ENCODE peak calls at places on chromosome 6, in ten cellular contexts. B, U, O, T, S, V, K, R, I and L are unnamed samples.
A peak's percentile ranks its signal among the peaks of the same experiment; 100 is the strongest.

GRCh38 chr6:143583542-143584330 is 72.2 kb upstream of the FUCA2 start:
- DNase-seq in B (no peak), U (no peak), O (no peak), T (no peak), S (no peak), V (no peak), K (no peak), R (no peak), I (no peak), L (no peak)

GRCh38 chr6:128124713-128125112 is 223.9 kb upstream of the THEMIS start:
- DNase-seq in B (no peak), U (peak; percentile 61), O (no peak), T (no peak), S (no peak), V (peak; percentile 22), K (no peak), R (peak; percentile 34), I (no peak), L (no peak)

GRCh38 chr6:105624055-105624454 is 221.2 kb upstream of the PREP start:
- DNase-seq in B (no peak), U (no peak), O (no peak), T (no peak), S (no peak), V (no peak), K (no peak), R (no peak), I (no peak), L (no peak)

GRCh38 chr6:841569-841968 is 148.6 kb upstream of the EXOC2 start:
- DNase-seq in B (no peak), U (no peak), O (no peak), T (no peak), S (no peak), V (no peak), K (no peak), R (no peak), I (no peak), L (no peak)

GRCh38 chr6:163001341-163001740 is 273.6 kb downstream of the PACRG start:
- DNase-seq in B (no peak), U (peak; percentile 90), O (no peak), T (no peak), S (no peak), V (no peak), K (no peak), R (no peak), I (no peak), L (no peak)

GRCh38 chr6:144725731-144726522 is 440.8 kb downstream of the UTRN start:
- DNase-seq in B (peak; percentile 19), U (peak; percentile 57), O (peak; percentile 2), T (no peak), S (no peak), V (no peak), K (no peak), R (no peak), I (no peak), L (no peak)

GRCh38 chr6:35804996-35805736 is at the start of gene LHFPL5:
- DNase-seq in B (peak; percentile 67), U (peak; percentile 24), O (peak; percentile 17), T (peak; percentile 54), S (peak; percentile 39), V (peak; percentile 80), K (peak; percentile 59), R (no peak), I (no peak), L (peak; percentile 12)

GRCh38 chr6:112144145-112144926 is 56.9 kb downstream of the FAM229B start:
- DNase-seq in B (no peak), U (peak; percentile 37), O (no peak), T (peak; percentile 91), S (no peak), V (peak; percentile 15), K (peak; percentile 91), R (no peak), I (no peak), L (no peak)

GRCh38 chr6:138944412-138944811 is 43.6 kb downstream of the REPS1 start:
- DNase-seq in B (no peak), U (peak; percentile 56), O (no peak), T (no peak), S (no peak), V (no peak), K (no peak), R (no peak), I (no peak), L (peak; percentile 4)

GRCh38 chr6:166435574-166435973 is 52.8 kb upstream of the MPC1 start:
- DNase-seq in B (no peak), U (no peak), O (no peak), T (no peak), S (no peak), V (peak; percentile 58), K (peak; percentile 38), R (peak; percentile 34), I (no peak), L (no peak)

GRCh38 chr6:34359438-34360158 is 32.9 kb downstream of the NUDT3 start:
- DNase-seq in B (no peak), U (no peak), O (no peak), T (peak; percentile 76), S (no peak), V (no peak), K (peak; percentile 91), R (no peak), I (no peak), L (no peak)

GRCh38 chr6:166907373-166907841 is 48.9 kb downstream of the RNASET2 start:
- DNase-seq in B (no peak), U (no peak), O (no peak), T (no peak), S (no peak), V (no peak), K (no peak), R (no peak), I (no peak), L (no peak)

GRCh38 chr6:152648090-152648489 is 10.9 kb upstream of the SYNE1 start:
- DNase-seq in B (no peak), U (no peak), O (no peak), T (no peak), S (no peak), V (no peak), K (no peak), R (no peak), I (no peak), L (no peak)

GRCh38 chr6:43506667-43507471 is 3.3 kb downstream of the LRRC73 start:
- DNase-seq in B (peak; percentile 86), U (peak; percentile 70), O (peak; percentile 62), T (peak; percentile 78), S (peak; percentile 59), V (peak; percentile 79), K (peak; percentile 76), R (peak; percentile 87), I (peak; percentile 51), L (peak; percentile 71)

GRCh38 chr6:139240161-139241010 is 51.4 kb downstream of the TXLNB start:
- DNase-seq in B (no peak), U (peak; percentile 56), O (no peak), T (peak; percentile 70), S (no peak), V (no peak), K (peak; percentile 81), R (no peak), I (no peak), L (no peak)